ENCODE peak calls at places on chromosomes 5 and 9, in ten cellular contexts. Z is GM12878, N is Panc1, H is HL-60, X is H1, T is suprapubic skin, D is SK-N-SH, V is breast epithelium, S is GM23338, O is K562. K is an unnamed sample.
A peak's percentile ranks its signal among the peaks of the same experiment; 100 is the strongest.

GRCh38 chr9:122056484-122056883 is 36.6 kb downstream of the TTLL11 start:
- DNase-seq in Z (no peak), N (no peak), H (no peak), X (no peak), T (no peak), D (no peak), V (no peak), S (peak; percentile 67), O (peak; percentile 57), K (no peak)

GRCh38 chr5:148663509-148663908 is 9.2 kb upstream of the HTR4 start:
- DNase-seq in Z (no peak), N (no peak), H (no peak), X (no peak), T (no peak), D (no peak), V (no peak), S (no peak), O (no peak), K (no peak)

GRCh38 chr9:785997-786396 is 55.5 kb upstream of the DMRT1 start:
- DNase-seq in Z (no peak), N (no peak), H (no peak), X (no peak), T (peak; percentile 13), D (no peak), V (no peak), S (no peak), O (no peak), K (no peak)

GRCh38 chr5:662751-663435 is 30.3 kb downstream of the TPPP start:
- DNase-seq in Z (no peak), N (no peak), H (no peak), X (no peak), T (peak; percentile 71), D (no peak), V (no peak), S (no peak), O (no peak), K (no peak)

GRCh38 chr9:76756273-76756650 is 8.0 kb upstream of the PCA3 start:
- DNase-seq in Z (no peak), N (no peak), H (peak; percentile 35), X (peak; percentile 25), T (no peak), D (peak; percentile 19), V (no peak), S (peak; percentile 75), O (no peak), K (peak; percentile 63)

GRCh38 chr9:134307223-134307600 is 19.0 kb upstream of the RXRA start:
- DNase-seq in Z (no peak), N (no peak), H (no peak), X (no peak), T (no peak), D (no peak), V (no peak), S (no peak), O (no peak), K (no peak)

GRCh38 chr5:11385251-11385900 is 518.9 kb downstream of the CTNND2 start:
- DNase-seq in Z (no peak), N (no peak), H (no peak), X (no peak), T (no peak), D (peak; percentile 23), V (no peak), S (peak; percentile 34), O (no peak), K (no peak)

GRCh38 chr9:21747171-21747570 is 55.3 kb upstream of the MTAP start:
- DNase-seq in Z (no peak), N (no peak), H (no peak), X (no peak), T (no peak), D (no peak), V (no peak), S (no peak), O (no peak), K (no peak)

GRCh38 chr9:117555964-117556629 is 141.2 kb upstream of the ASTN2 start:
- DNase-seq in Z (peak; percentile 7), N (peak; percentile 18), H (no peak), X (peak; percentile 27), T (no peak), D (peak; percentile 44), V (no peak), S (peak; percentile 91), O (peak; percentile 25), K (no peak)

GRCh38 chr5:74608754-74609576 is 31.6 kb downstream of the ENC1 start:
- DNase-seq in Z (no peak), N (no peak), H (no peak), X (no peak), T (no peak), D (no peak), V (no peak), S (no peak), O (no peak), K (no peak)

GRCh38 chr9:21392270-21392669 is 7.1 kb upstream of the IFNA2 start:
- DNase-seq in Z (no peak), N (no peak), H (no peak), X (no peak), T (no peak), D (peak; percentile 23), V (no peak), S (peak; percentile 73), O (no peak), K (no peak)

GRCh38 chr5:54778783-54779182 is 206.6 kb downstream of the ESM1 start:
- DNase-seq in Z (no peak), N (no peak), H (no peak), X (no peak), T (no peak), D (no peak), V (no peak), S (no peak), O (no peak), K (no peak)

GRCh38 chr5:502325-503079 is 21.7 kb downstream of the SLC9A3 start:
- DNase-seq in Z (no peak), N (no peak), H (no peak), X (no peak), T (no peak), D (no peak), V (no peak), S (peak; percentile 40), O (no peak), K (no peak)

GRCh38 chr9:15182003-15182695 is 124.9 kb downstream of the TTC39B start:
- DNase-seq in Z (no peak), N (no peak), H (no peak), X (no peak), T (no peak), D (peak; percentile 33), V (no peak), S (no peak), O (no peak), K (no peak)

DNA sequence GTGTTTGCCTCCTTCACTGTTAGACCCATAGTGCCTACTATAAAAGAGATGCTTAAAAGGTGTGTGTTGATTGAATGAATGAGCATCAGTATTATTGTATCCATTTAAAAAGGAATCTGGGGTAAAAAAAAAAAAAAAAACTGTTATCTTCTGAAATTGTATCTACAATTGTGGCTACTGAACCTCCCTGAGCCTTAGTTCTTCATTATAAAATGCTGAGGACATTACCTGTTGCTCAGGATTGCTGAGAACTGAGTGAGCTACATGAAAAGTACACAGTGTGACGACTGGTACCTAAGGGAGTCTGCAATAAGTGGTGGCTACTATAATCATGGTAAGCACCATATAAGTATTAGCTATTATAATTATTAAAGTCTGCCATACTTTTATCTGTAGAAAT is 270.7 kb downstream of the NR3C1 start:
- DNase-seq in Z (no peak), N (no peak), H (no peak), X (no peak), T (no peak), D (no peak), V (no peak), S (no peak), O (no peak), K (no peak)
- TF ChIP-seq POLR2AphosphoS5 in Z (no peak), N (no peak), H (no peak), X (no peak), T (no peak), D (no peak), V (no peak), S (no peak), O (no peak), K (no peak)

DNA sequence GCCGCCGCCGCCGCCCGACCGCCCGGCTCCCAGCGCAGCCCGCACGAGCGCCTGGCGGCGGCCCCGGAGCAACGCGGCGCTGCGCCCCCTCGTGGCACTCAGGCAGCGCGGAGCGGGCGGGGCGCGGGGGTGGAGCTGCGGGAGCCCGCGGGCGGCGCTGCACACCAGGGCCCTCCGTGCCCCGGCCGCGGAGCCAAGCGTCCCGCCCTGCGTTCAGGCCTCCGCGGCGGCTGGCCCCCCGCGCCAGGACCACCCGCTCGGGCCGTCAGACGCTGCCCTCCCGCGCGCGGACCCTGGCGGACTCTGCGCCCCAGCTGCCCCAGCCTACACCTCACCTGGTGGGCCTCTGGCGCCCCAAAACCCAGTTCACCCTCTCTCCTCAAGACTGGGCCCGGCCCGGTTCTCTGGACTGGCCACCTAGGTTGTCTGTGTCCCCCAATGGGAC is at the start of gene RASGEF1C:
- DNase-seq in Z (no peak), N (no peak), H (peak; percentile 49), X (no peak), T (peak; percentile 54), D (peak; percentile 97), V (no peak), S (peak; percentile 85), O (peak; percentile 89), K (no peak)
- TF ChIP-seq POLR2AphosphoS5 in Z (no peak), N (no peak), H (no peak), X (no peak), T (no peak), D (no peak), V (no peak), S (no peak), O (no peak), K (no peak)

GRCh38 chr5:16726538-16726946 is 109.7 kb upstream of the RETREG1 start:
- DNase-seq in Z (peak; percentile 12), N (no peak), H (no peak), X (no peak), T (no peak), D (no peak), V (no peak), S (no peak), O (no peak), K (no peak)
- TF ChIP-seq POLR2AphosphoS5 in Z (no peak), N (no peak), H (no peak), X (no peak), T (no peak), D (no peak), V (no peak), S (no peak), O (no peak), K (no peak)

DNA sequence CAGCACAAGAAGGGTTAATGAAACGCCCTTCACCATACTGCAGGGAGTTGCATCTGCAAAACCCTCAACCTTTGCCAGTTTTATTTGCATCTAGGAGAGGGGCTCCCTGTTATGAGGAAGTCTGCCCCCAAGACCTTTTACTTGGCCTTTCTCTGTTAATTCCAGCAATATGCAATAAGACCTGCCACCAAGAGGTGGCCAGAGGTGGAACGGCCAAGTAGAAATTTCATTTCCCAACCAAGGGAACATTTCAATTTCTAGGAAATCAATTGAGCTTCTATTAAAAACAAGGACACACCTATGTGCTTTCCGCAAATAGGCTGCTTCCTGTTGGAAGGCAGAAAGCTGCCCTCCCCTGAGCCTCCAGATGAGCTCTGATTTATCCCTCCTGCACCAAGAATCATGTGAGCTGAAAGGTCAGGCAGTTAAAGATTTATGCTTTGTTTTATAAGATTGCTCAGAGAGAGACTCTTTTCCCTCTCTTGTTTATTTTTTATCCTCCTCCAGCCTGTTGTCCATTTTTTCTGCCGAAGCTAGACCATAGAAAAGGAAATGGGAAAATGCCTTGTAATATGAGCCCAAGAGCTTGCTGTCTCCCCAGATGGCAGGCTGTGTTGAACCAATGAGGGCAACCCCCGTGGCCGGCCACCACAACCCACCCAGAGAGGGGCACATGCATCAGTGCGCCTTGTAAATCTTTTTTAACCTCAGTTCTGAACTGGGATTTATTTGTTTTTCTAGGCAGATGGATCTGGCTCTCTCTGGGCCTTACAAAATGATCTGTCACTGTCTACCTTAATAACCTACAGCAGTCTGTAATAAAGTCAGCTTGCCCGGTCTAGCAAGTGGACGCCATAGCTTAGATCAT is 572.8 kb downstream of the TLE1 start:
- DNase-seq in Z (no peak), N (no peak), H (no peak), X (no peak), T (no peak), D (no peak), V (no peak), S (peak; percentile 13), O (no peak), K (no peak)
- TF ChIP-seq POLR2AphosphoS5 in Z (no peak), N (no peak), H (no peak), X (no peak), T (no peak), D (no peak), V (no peak), S (no peak), O (no peak), K (peak; percentile 15)